ENCODE peak calls at places on chromosomes 2 and 18, in four cellular contexts. X is suprapubic skin, P is NCI-H2029 treated with DMSO at 0.1 percent for 48 hours, H is skeletal muscle cell. M is an unnamed sample.

GRCh38 chr2:2636813-2637212 is 305.7 kb upstream of the MYT1L start:
- DNase-seq in H (no peak), X (no peak), P (no peak), M (no peak)

GRCh38 chr2:128309341-128310093 is 9.2 kb downstream of the HS6ST1 start:
- DNase-seq in H (no peak), X (peak), P (peak), M (peak)

GRCh38 chr2:53859354-53860159 is at the start of gene GPR75:
- DNase-seq in P (no peak), X (no peak), H (no peak), M (no peak)

GRCh38 chr2:237980751-237981150 is 13.9 kb downstream of the UBE2F start:
- DNase-seq in P (no peak), X (no peak), H (no peak), M (no peak)

GRCh38 chr2:209463226-209463625 is 39.4 kb downstream of the MAP2 start:
- DNase-seq in P (no peak), H (no peak), X (no peak), M (no peak)

GRCh38 chr2:230713331-230714121 is 884 bp downstream of the CAB39 start:
- DNase-seq in H (no peak), P (no peak), X (peak), M (no peak)

GRCh38 chr2:62305421-62306176 is 109.7 kb downstream of the B3GNT2 start:
- DNase-seq in P (peak), X (no peak), H (no peak), M (no peak)

GRCh38 chr18:49561377-49562193 is at the start of gene LIPG:
- DNase-seq in P (no peak), H (peak), X (no peak), M (no peak)

GRCh38 chr2:232476045-232476444 is 11.6 kb downstream of the ECEL1 start:
- DNase-seq in P (no peak), H (no peak), X (no peak), M (no peak)

GRCh38 chr2:149648282-149649030 is 60.9 kb upstream of the MMADHC start:
- DNase-seq in X (peak), H (peak), P (no peak), M (peak)

GRCh38 chr2:101308432-101309210 is at the start of gene RNF149:
- DNase-seq in H (peak), P (peak), X (peak), M (peak)

GRCh38 chr2:8549942-8550341 is 131.9 kb upstream of the ID2 start:
- DNase-seq in P (no peak), H (no peak), X (no peak), M (no peak)

GRCh38 chr2:157056200-157056676 is 201.3 kb upstream of the GALNT5 start:
- DNase-seq in X (no peak), P (no peak), H (peak), M (peak)

GRCh38 chr18:59388817-59389216 is 29.8 kb upstream of the LMAN1 start:
- DNase-seq in P (no peak), X (no peak), H (no peak), M (no peak)

GRCh38 chr2:64698668-64699444 is 45.1 kb upstream of the SERTAD2 start:
- DNase-seq in P (no peak), H (peak), X (no peak), M (no peak)

GRCh38 chr2:113851640-113852039 is 38.2 kb upstream of the ACTR3 start:
- DNase-seq in X (no peak), H (no peak), P (no peak), M (no peak)

GRCh38 chr2:217816396-217816869 is 186.4 kb downstream of the TNS1 start:
- DNase-seq in P (no peak), H (peak), X (no peak), M (no peak)

GRCh38 chr2:179467111-179467510 is 202.5 kb upstream of the SESTD1 start:
- DNase-seq in X (no peak), P (no peak), H (peak), M (no peak)

GRCh38 chr2:218257390-218257981 is 3.3 kb upstream of the GPBAR1 start:
- DNase-seq in H (no peak), X (peak), P (no peak), M (no peak)

GRCh38 chr2:115782286-115782685 is 1339.8 kb downstream of the DPP10 start:
- DNase-seq in X (no peak), H (no peak), P (no peak), M (no peak)

GRCh38 chr18:41744664-41745063 is 210.4 kb upstream of the PIK3C3 start:
- DNase-seq in X (no peak), H (no peak), P (no peak), M (no peak)

GRCh38 chr2:68877079-68877772 is 6.0 kb upstream of the BMP10 start:
- DNase-seq in X (no peak), P (no peak), H (no peak), M (no peak)

GRCh38 chr2:127968610-127969339 is 59.1 kb downstream of the SAP130 start:
- DNase-seq in P (no peak), X (no peak), H (no peak), M (no peak)

GRCh38 chr2:157404363-157404762 is 39.5 kb downstream of the CYTIP start:
- DNase-seq in P (no peak), X (no peak), H (no peak), M (no peak)

GRCh38 chr2:69036926-69037325 is 23.9 kb downstream of the ANTXR1 start:
- DNase-seq in H (no peak), X (no peak), P (no peak), M (no peak)

GRCh38 chr18:50240083-50240563 is 26.2 kb downstream of the CFAP53 start:
- DNase-seq in H (no peak), X (no peak), P (no peak), M (no peak)

GRCh38 chr18:48543228-48543627 is 4.4 kb downstream of the CTIF start:
- DNase-seq in X (no peak), P (no peak), H (no peak), M (no peak)

GRCh38 chr2:226135861-226136548 is 663.6 kb downstream of the IRS1 start:
- DNase-seq in X (no peak), H (no peak), P (no peak), M (no peak)

GRCh38 chr2:24262571-24262970 is 87.7 kb downstream of the FAM228A start:
- DNase-seq in X (no peak), P (no peak), H (peak), M (peak)

GRCh38 chr2:154439156-154439555 is 259.3 kb upstream of the KCNJ3 start:
- DNase-seq in H (no peak), X (no peak), P (peak), M (no peak)

GRCh38 chr2:206083602-206084467 is 2.1 kb downstream of the INO80D start:
- DNase-seq in H (no peak), P (no peak), X (no peak), M (no peak)

GRCh38 chr2:226868331-226868730 is 32.5 kb downstream of the RHBDD1 start:
- DNase-seq in H (no peak), X (no peak), P (no peak), M (no peak)

GRCh38 chr18:57748770-57749603 is 54.1 kb downstream of the ATP8B1 start:
- DNase-seq in P (no peak), H (peak), X (no peak), M (no peak)

GRCh38 chr18:22210331-22210754 is 41.0 kb downstream of the GATA6 start:
- DNase-seq in P (no peak), X (no peak), H (no peak), M (no peak)

GRCh38 chr2:96205238-96205637 is 3.4 kb downstream of the STARD7 start:
- DNase-seq in P (peak), X (no peak), H (no peak), M (no peak)

GRCh38 chr2:58553937-58554336 is 312.8 kb upstream of the FANCL start:
- DNase-seq in H (no peak), P (no peak), X (no peak), M (no peak)

GRCh38 chr2:69589973-69590652 is 53.4 kb downstream of the AAK1 start:
- DNase-seq in P (no peak), X (no peak), H (no peak), M (no peak)

GRCh38 chr18:11995445-11996189 is 14.3 kb downstream of the IMPA2 start:
- DNase-seq in P (peak), X (peak), H (no peak), M (no peak)

GRCh38 chr18:2486426-2486825 is 84.9 kb downstream of the METTL4 start:
- DNase-seq in H (no peak), P (no peak), X (no peak), M (no peak)